ENCODE peak calls at places on chromosomes 5 and 9, in five cellular contexts. X is nephron progenitor cell; F is transverse colon; I is activated effector memory CD4-positive, alpha-beta T cell treated with anti-CD3 and anti-CD28 coated beads, Interleukin-2, amount 50 U/mL, for 16 hours; L is A549. W is an unnamed sample.

GRCh38 chr9:129406278-129407225 is 214.3 kb downstream of the C9orf50 start:
- DNase-seq in X (no peak), F (peak; percentile 85), I (no peak), L (peak; percentile 77), W (no peak)

GRCh38 chr9:15299374-15299939 is 7.6 kb downstream of the TTC39B start:
- DNase-seq in X (no peak), F (no peak), I (peak; percentile 84), L (no peak), W (no peak)

GRCh38 chr5:172646716-172647285 is 5.7 kb downstream of the NEURL1B start:
- DNase-seq in X (peak; percentile 38), F (peak; percentile 66), I (no peak), L (peak; percentile 31), W (no peak)

GRCh38 chr5:163953883-163954282 is 448.5 kb downstream of the MAT2B start:
- DNase-seq in X (no peak), F (no peak), I (no peak), L (no peak), W (no peak)

GRCh38 chr5:40442346-40442745 is 237.4 kb upstream of the PTGER4 start:
- DNase-seq in X (no peak), F (no peak), I (no peak), L (no peak), W (no peak)

GRCh38 chr5:101440173-101440572 is 537.1 kb upstream of the ST8SIA4 start:
- DNase-seq in X (no peak), F (no peak), I (no peak), L (no peak), W (no peak)

GRCh38 chr5:6592611-6593010 is 40.2 kb downstream of the NSUN2 start:
- DNase-seq in X (no peak), F (no peak), I (no peak), L (no peak), W (no peak)

GRCh38 chr5:117590944-117591343 is 1016.3 kb upstream of the SEMA6A start:
- DNase-seq in X (no peak), F (no peak), I (no peak), L (no peak), W (no peak)

GRCh38 chr5:138354926-138355378 is 2.5 kb downstream of the KDM3B start:
- DNase-seq in X (peak; percentile 26), F (no peak), I (peak; percentile 81), L (peak; percentile 86), W (no peak)

GRCh38 chr5:16754086-16754485 is 137.3 kb upstream of the RETREG1 start:
- DNase-seq in X (no peak), F (no peak), I (no peak), L (no peak), W (no peak)

GRCh38 chr5:124238350-124238749 is 508.1 kb downstream of the ZNF608 start:
- DNase-seq in X (no peak), F (no peak), I (no peak), L (no peak), W (no peak)

GRCh38 chr5:150261231-150261630 is 28.3 kb downstream of the CAMK2A start:
- DNase-seq in X (no peak), F (no peak), I (no peak), L (no peak), W (no peak)

GRCh38 chr5:142611154-142611553 is 74.7 kb downstream of the FGF1 start:
- DNase-seq in X (peak; percentile 76), F (peak; percentile 73), I (peak; percentile 87), L (peak; percentile 69), W (no peak)

GRCh38 chr9:86749530-86750275 is 197.6 kb downstream of the GAS1 start:
- DNase-seq in X (no peak), F (no peak), I (no peak), L (no peak), W (no peak)

GRCh38 chr5:132771559-132771998 is 5.5 kb downstream of the SEPTIN8 start:
- DNase-seq in X (peak; percentile 60), F (no peak), I (peak; percentile 39), L (peak; percentile 17), W (peak; percentile 83)

GRCh38 chr5:122163151-122164069 is 34.1 kb downstream of the ZNF474 start:
- DNase-seq in X (no peak), F (no peak), I (no peak), L (peak; percentile 32), W (no peak)

GRCh38 chr5:110269478-110270142 is 456.9 kb downstream of the TMEM232 start:
- DNase-seq in X (no peak), F (no peak), I (no peak), L (no peak), W (no peak)

GRCh38 chr5:126972062-126972895 is 58.1 kb downstream of the MARCHF3 start:
- DNase-seq in X (no peak), F (peak; percentile 12), I (no peak), L (no peak), W (no peak)

GRCh38 chr5:10637944-10638343 is 74.1 kb downstream of the ANKRD33B start:
- DNase-seq in X (no peak), F (no peak), I (no peak), L (no peak), W (no peak)

GRCh38 chr9:81522721-81523551 is 166.4 kb downstream of the TLE1 start:
- DNase-seq in X (no peak), F (no peak), I (no peak), L (peak; percentile 68), W (no peak)

GRCh38 chr9:87259543-87259942 is 238.1 kb upstream of the DAPK1 start:
- DNase-seq in X (peak; percentile 16), F (no peak), I (no peak), L (no peak), W (no peak)

GRCh38 chr5:139275536-139276297 is 17.8 kb upstream of the MATR3 start:
- DNase-seq in X (no peak), F (peak; percentile 34), I (no peak), L (no peak), W (no peak)

GRCh38 chr9:92735907-92736600 is 28.6 kb downstream of the BICD2 start:
- DNase-seq in X (no peak), F (no peak), I (no peak), L (no peak), W (peak; percentile 46)

GRCh38 chr5:119016125-119016774 is 27.9 kb upstream of the DTWD2 start:
- DNase-seq in X (no peak), F (no peak), I (no peak), L (no peak), W (no peak)

GRCh38 chr5:179273441-179274145 is 71.7 kb downstream of the ADAMTS2 start:
- DNase-seq in X (no peak), F (no peak), I (peak; percentile 19), L (no peak), W (no peak)

W was measured in cardiac septum.